ENCODE peak calls at places on chromosomes 13 and 19, in four cellular contexts. R is upper lobe of left lung, D is epithelial cell of esophagus, Y is transverse colon. K is an unnamed sample.

GRCh38 chr13:71867101-71867814 is at the start of gene DACH1:
- DNase-seq in R (no peak), D (peak), Y (peak), K (peak)

GRCh38 chr13:24670927-24671326 is 9.3 kb upstream of the ATP12A start:
- DNase-seq in R (no peak), D (no peak), Y (no peak), K (peak)

GRCh38 chr19:42831221-42832019 is 48.1 kb downstream of the PSG1 start:
- DNase-seq in R (no peak), D (peak), Y (no peak), K (no peak)

GRCh38 chr19:3890590-3890989 is 10.1 kb downstream of the ATCAY start:
- DNase-seq in R (no peak), D (no peak), Y (no peak), K (no peak)

GRCh38 chr19:16463991-16464575 is 7.7 kb downstream of the EPS15L1 start:
- DNase-seq in R (no peak), D (no peak), Y (no peak), K (peak)

GRCh38 chr19:40743926-40744325 is 6.4 kb downstream of the ACTMAP start:
- DNase-seq in R (peak), D (no peak), Y (no peak), K (no peak)

GRCh38 chr13:60431108-60431700 is 34.2 kb downstream of the TDRD3 start:
- DNase-seq in R (no peak), D (peak), Y (no peak), K (peak)

GRCh38 chr13:52903320-52903719 is 54.9 kb upstream of the PCDH8 start:
- DNase-seq in R (no peak), D (no peak), Y (no peak), K (no peak)

GRCh38 chr19:17079710-17080440 is 4.3 kb downstream of the MYO9B start:
- DNase-seq in R (peak), D (peak), Y (peak), K (peak)

GRCh38 chr13:70505809-70506208 is 397.6 kb upstream of the KLHL1 start:
- DNase-seq in R (no peak), D (peak), Y (no peak), K (no peak)

GRCh38 chr19:49514151-49514550 is 1.7 kb downstream of the FCGRT start:
- DNase-seq in R (no peak), D (no peak), Y (no peak), K (no peak)

GRCh38 chr19:35977446-35978222 is 17.4 kb upstream of the SDHAF1 start:
- DNase-seq in R (peak), D (no peak), Y (no peak), K (no peak)

GRCh38 chr13:110206170-110206569 is 100.8 kb downstream of the COL4A1 start:
- DNase-seq in R (no peak), D (no peak), Y (peak), K (no peak)

GRCh38 chr13:102680842-102681725 is 13.8 kb downstream of the METTL21C start:
- DNase-seq in R (no peak), D (no peak), Y (no peak), K (peak)

GRCh38 chr19:10768369-10768768 is 50.5 kb downstream of the DNM2 start:
- DNase-seq in R (no peak), D (no peak), Y (no peak), K (no peak)

GRCh38 chr13:109816979-109817275 is 30.5 kb upstream of the IRS2 start:
- DNase-seq in R (no peak), D (no peak), Y (no peak), K (peak)

GRCh38 chr13:75705395-75705794 is 69.3 kb downstream of the LMO7 start:
- DNase-seq in R (no peak), D (peak), Y (no peak), K (peak)

GRCh38 chr19:33488826-33489225 is 32.8 kb downstream of the PEPD start:
- DNase-seq in R (peak), D (no peak), Y (no peak), K (no peak)

GRCh38 chr19:32311371-32311770 is 34.0 kb upstream of the ZNF507 start:
- DNase-seq in R (no peak), D (no peak), Y (no peak), K (no peak)

GRCh38 chr19:32318884-32319520 is 26.4 kb upstream of the ZNF507 start:
- DNase-seq in R (no peak), D (peak), Y (no peak), K (no peak)

GRCh38 chr19:32317045-32317444 is 28.4 kb upstream of the ZNF507 start:
- DNase-seq in R (no peak), D (no peak), Y (no peak), K (no peak)

GRCh38 chr19:32313866-32314265 is 31.5 kb upstream of the ZNF507 start:
- DNase-seq in R (no peak), D (no peak), Y (no peak), K (no peak)

DNA sequence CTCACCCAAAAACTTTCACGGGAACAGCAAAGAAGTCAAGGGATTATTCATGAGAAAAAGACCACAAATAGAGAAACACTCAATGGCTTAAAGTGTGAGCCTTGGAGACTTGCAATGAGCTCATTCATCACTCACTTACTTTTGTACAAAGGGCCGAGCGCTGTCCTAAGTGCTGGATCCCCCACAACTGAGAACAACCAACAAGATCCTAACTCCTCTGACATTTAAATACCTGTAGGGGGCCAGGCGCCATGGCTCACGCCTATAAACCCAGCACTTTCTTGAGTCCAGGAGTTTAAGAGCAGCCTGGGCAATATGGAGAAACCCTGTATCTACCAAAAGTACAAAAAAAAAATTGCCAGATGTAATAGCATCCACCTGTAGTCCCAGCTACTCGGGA is 29.4 kb upstream of the ZNF507 start:
- DNase-seq in R (no peak), D (no peak), Y (no peak), K (no peak)
- TF ChIP-seq CTCF in R (no peak), D (no peak), Y (no peak), K (no peak)

GRCh38 chr19:2560369-2560768 is 84.4 kb downstream of the GADD45B start:
- DNase-seq in R (no peak), D (no peak), Y (no peak), K (no peak)

GRCh38 chr19:2561895-2562294 is 86.0 kb downstream of the GADD45B start:
- DNase-seq in R (no peak), D (peak), Y (no peak), K (no peak)

GRCh38 chr19:2558543-2558942 is 82.6 kb downstream of the GADD45B start:
- DNase-seq in R (no peak), D (no peak), Y (no peak), K (no peak)

GRCh38 chr19:2557093-2557440 is 81.1 kb downstream of the GADD45B start:
- DNase-seq in R (no peak), D (no peak), Y (no peak), K (no peak)

GRCh38 chr19:2561221-2561620 is 85.3 kb downstream of the GADD45B start:
- DNase-seq in R (no peak), D (no peak), Y (no peak), K (no peak)
- H3K4me3 ChIP-seq in R (no peak), D (no peak), Y (no peak), K (no peak)

GRCh38 chr13:112685856-112686255 is 4.0 kb upstream of the ATP11A start:
- DNase-seq in R (no peak), D (peak), Y (no peak), K (no peak)

GRCh38 chr13:112686364-112686763 is 3.5 kb upstream of the ATP11A start:
- DNase-seq in R (no peak), D (no peak), Y (no peak), K (no peak)

GRCh38 chr13:112684444-112684843 is 5.4 kb upstream of the ATP11A start:
- DNase-seq in R (no peak), D (no peak), Y (no peak), K (no peak)

GRCh38 chr13:112683581-112683980 is 6.3 kb upstream of the ATP11A start:
- DNase-seq in R (no peak), D (no peak), Y (no peak), K (no peak)

GRCh38 chr13:112684041-112684440 is 5.8 kb upstream of the ATP11A start:
- DNase-seq in R (no peak), D (no peak), Y (no peak), K (no peak)
- TF ChIP-seq CTCF in R (no peak), D (no peak), Y (no peak), K (no peak)

GRCh38 chr19:13506550-13506878 is 235 bp upstream of the CACNA1A start:
- DNase-seq in R (no peak), D (no peak), Y (no peak), K (peak)

GRCh38 chr19:13505164-13505695 is 1.0 kb downstream of the CACNA1A start:
- DNase-seq in R (peak), D (no peak), Y (no peak), K (no peak)

GRCh38 chr19:13507053-13507611 is 853 bp upstream of the CACNA1A start:
- DNase-seq in R (peak), D (no peak), Y (no peak), K (peak)

GRCh38 chr19:13503570-13504235 is 2.6 kb downstream of the CACNA1A start:
- DNase-seq in R (no peak), D (no peak), Y (no peak), K (no peak)

DNA sequence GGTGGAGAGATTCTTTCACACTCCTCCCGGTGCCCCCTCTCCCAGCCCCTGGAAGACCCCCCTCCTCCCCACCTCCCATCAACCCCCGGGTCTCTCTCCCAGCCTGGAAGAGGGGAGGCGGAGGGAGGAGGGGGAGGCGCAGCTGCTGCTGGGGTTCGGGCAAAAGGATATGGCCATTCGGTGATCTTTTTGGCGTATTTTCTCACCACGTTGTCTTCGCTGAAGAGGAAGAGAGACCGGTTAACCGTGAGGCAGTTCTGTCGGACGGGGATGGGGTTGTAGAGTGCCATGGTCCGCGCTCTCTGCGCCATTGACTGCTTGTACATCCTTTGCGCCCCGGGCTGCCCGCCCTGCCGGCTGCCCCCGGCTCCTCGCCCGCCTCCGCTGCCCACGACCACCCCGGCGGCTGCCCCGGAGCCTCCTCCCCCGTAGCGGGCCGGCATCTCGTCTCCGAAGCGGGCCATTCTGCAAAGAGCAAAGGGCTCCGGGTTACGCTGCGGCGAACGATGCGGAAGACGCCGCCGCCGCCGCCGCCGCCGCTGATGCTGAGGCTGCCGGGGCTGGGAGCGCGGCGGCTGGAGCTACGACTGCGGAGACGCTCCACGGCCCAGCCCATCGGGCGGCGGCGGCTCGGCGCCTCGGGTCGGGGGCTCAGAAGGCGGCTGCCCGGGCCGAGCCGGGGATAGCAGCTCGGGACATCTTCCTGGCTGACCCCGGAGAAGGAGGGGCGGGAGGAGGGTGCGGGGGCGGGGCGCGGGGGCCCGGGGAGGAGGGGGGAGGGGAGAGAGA is at the start of gene CACNA1A:
- DNase-seq in R (peak), D (peak), Y (no peak), K (peak)
- H3K4me3 ChIP-seq in R (peak), D (no peak), Y (peak), K (peak)

DNA sequence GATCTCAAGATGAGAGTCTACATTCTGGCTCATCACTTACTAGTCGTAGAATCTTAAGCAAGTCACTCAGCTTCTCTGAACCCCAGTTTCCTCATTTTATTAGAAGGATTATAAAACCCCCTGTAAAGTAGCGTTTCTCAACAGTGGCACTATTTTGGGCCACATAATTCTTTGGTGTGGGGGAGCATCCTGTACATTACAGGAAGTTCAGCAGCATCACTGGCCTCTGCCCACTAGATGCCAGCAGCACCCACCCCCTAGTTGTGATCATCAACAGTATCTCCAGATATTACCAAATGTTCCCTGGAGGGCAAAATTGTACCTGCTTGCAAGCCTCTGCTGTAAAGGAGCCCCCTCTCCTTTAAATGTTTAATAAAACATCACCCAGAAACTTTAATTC is 22.6 kb downstream of the STARD13 start:
- DNase-seq in R (no peak), D (no peak), Y (no peak), K (no peak)
- TF ChIP-seq CTCF in R (no peak), D (peak), Y (no peak), K (no peak)

GRCh38 chr19:485122-485521 is 11.2 kb upstream of the MADCAM1 start:
- DNase-seq in R (peak), D (no peak), Y (no peak), K (no peak)
- H3K4me3 ChIP-seq in R (no peak), D (no peak), Y (no peak), K (peak)

DNA sequence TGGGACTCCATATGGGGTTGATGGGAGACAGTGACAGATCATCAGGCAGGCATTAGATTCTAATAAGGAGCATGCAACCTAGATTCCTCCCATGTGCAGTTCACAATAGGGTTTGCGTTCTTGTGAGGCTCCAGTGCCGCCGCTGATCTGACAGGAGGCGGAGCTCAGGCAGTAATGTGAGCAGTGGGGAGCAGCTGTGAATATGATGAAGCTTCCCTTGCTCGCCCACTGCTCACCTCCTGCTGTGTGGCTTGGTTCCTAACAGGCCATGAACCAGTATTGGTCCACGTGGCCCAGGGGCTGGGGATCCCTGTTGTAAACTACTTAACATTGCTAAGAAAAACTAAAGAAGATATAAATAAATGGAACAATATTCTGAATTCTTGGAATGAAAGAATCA is 378.4 kb downstream of the KCNRG start:
- DNase-seq in R (no peak), D (peak), Y (no peak), K (no peak)
- TF ChIP-seq CTCF in R (no peak), D (no peak), Y (no peak), K (no peak)

K was measured in fibroblast of the aortic adventitia.